ENCODE peak calls at places on chromosome 5, in eight cellular contexts. V is Calu3; H is CD8-positive, alpha-beta memory T cell; T is cardiac fibroblast; P is RWPE1; R is D341Med; W is memory B cell; L is HS-5. M is an unnamed sample.
A peak's percentile ranks its signal among the peaks of the same experiment; 100 is the strongest.

GRCh38 chr5:68126871-68127270 is 88.7 kb upstream of the PIK3R1 start:
- DNase-seq in V (no peak), H (no peak), T (no peak), P (no peak), R (no peak), W (no peak), L (no peak), M (no peak)

GRCh38 chr5:1562599-1562998 is 38.8 kb upstream of the LPCAT1 start:
- DNase-seq in V (no peak), H (no peak), T (no peak), P (no peak), R (no peak), W (no peak), L (no peak), M (no peak)

GRCh38 chr5:93580387-93581100 is 475 bp downstream of the NR2F1-AS1 start:
- DNase-seq in V (peak; percentile 37), H (no peak), T (peak; percentile 60), P (peak; percentile 31), R (no peak), W (no peak), L (peak; percentile 28), M (peak; percentile 45)

GRCh38 chr5:83036991-83037390 is 40.2 kb downstream of the TMEM167A start:
- DNase-seq in V (no peak), H (no peak), T (peak; percentile 18), P (no peak), R (no peak), W (no peak), L (no peak), M (no peak)

GRCh38 chr5:132181011-132181629 is 46.5 kb downstream of the P4HA2 start:
- DNase-seq in V (no peak), H (no peak), T (no peak), P (no peak), R (no peak), W (no peak), L (no peak), M (no peak)

GRCh38 chr5:98144710-98145109 is 628.8 kb upstream of the RGMB start:
- DNase-seq in V (no peak), H (no peak), T (no peak), P (peak; percentile 73), R (no peak), W (no peak), L (no peak), M (no peak)

GRCh38 chr5:122951658-122952057 is 84.9 kb downstream of the PPIC start:
- DNase-seq in V (no peak), H (no peak), T (no peak), P (no peak), R (no peak), W (no peak), L (no peak), M (no peak)

GRCh38 chr5:8864053-8864452 is 681.8 kb downstream of the SEMA5A start:
- DNase-seq in V (peak; percentile 18), H (no peak), T (peak; percentile 26), P (peak; percentile 11), R (no peak), W (no peak), L (no peak), M (peak; percentile 15)

GRCh38 chr5:131022811-131023210 is 142.2 kb downstream of the HINT1 start:
- DNase-seq in V (no peak), H (no peak), T (no peak), P (no peak), R (no peak), W (no peak), L (no peak), M (no peak)

GRCh38 chr5:14039063-14039462 is 94.6 kb upstream of the DNAH5 start:
- DNase-seq in V (peak; percentile 66), H (no peak), T (peak; percentile 34), P (no peak), R (no peak), W (no peak), L (peak; percentile 88), M (peak; percentile 20)

GRCh38 chr5:132747064-132747692 is at the start of gene CCNI2:
- DNase-seq in V (peak; percentile 68), H (peak; percentile 63), T (no peak), P (peak; percentile 53), R (peak; percentile 52), W (peak; percentile 52), L (no peak), M (no peak)

GRCh38 chr5:1800470-1801060 is 642 bp upstream of the NDUFS6 start:
- DNase-seq in V (no peak), H (peak; percentile 38), T (peak; percentile 12), P (no peak), R (no peak), W (peak; percentile 25), L (no peak), M (no peak)

GRCh38 chr5:173281910-173282309 is 46.3 kb downstream of the STC2 start:
- DNase-seq in V (peak; percentile 35), H (no peak), T (peak; percentile 54), P (no peak), R (peak; percentile 56), W (no peak), L (no peak), M (peak; percentile 39)

GRCh38 chr5:38208782-38209378 is 49.5 kb upstream of the EGFLAM start:
- DNase-seq in V (peak; percentile 40), H (no peak), T (peak; percentile 54), P (peak; percentile 58), R (peak; percentile 77), W (no peak), L (peak; percentile 18), M (peak; percentile 39)

GRCh38 chr5:168409601-168410458 is 76.4 kb upstream of the RARS1 start:
- DNase-seq in V (no peak), H (no peak), T (peak; percentile 80), P (peak; percentile 59), R (no peak), W (no peak), L (peak; percentile 54), M (peak; percentile 29)

GRCh38 chr5:139312075-139312474 is 18.5 kb downstream of the MATR3 start:
- DNase-seq in V (no peak), H (no peak), T (no peak), P (no peak), R (no peak), W (no peak), L (no peak), M (no peak)

GRCh38 chr5:135891804-135892203 is 3.8 kb downstream of the IL9 start:
- DNase-seq in V (no peak), H (no peak), T (no peak), P (no peak), R (no peak), W (no peak), L (no peak), M (no peak)

GRCh38 chr5:66741394-66741793 is 145.2 kb downstream of the MAST4 start:
- DNase-seq in V (no peak), H (no peak), T (no peak), P (no peak), R (no peak), W (no peak), L (no peak), M (no peak)

GRCh38 chr5:179595916-179596315 is 27.6 kb downstream of the HNRNPH1 start:
- DNase-seq in V (no peak), H (no peak), T (no peak), P (no peak), R (no peak), W (no peak), L (no peak), M (no peak)

GRCh38 chr5:900781-901180 is 8.1 kb downstream of the TRIP13 start:
- DNase-seq in V (no peak), H (no peak), T (no peak), P (no peak), R (no peak), W (no peak), L (no peak), M (no peak)

GRCh38 chr5:1390861-1391600 is 46.1 kb upstream of the CLPTM1L start:
- DNase-seq in V (no peak), H (no peak), T (no peak), P (no peak), R (no peak), W (no peak), L (no peak), M (no peak)

GRCh38 chr5:177314376-177315342 is 3.0 kb upstream of the MXD3 start:
- DNase-seq in V (no peak), H (no peak), T (no peak), P (no peak), R (no peak), W (no peak), L (no peak), M (no peak)

GRCh38 chr5:124193371-124193789 is 553.1 kb downstream of the ZNF608 start:
- DNase-seq in V (no peak), H (no peak), T (peak; percentile 65), P (peak; percentile 76), R (no peak), W (no peak), L (peak; percentile 52), M (no peak)

GRCh38 chr5:67205981-67206380 is 9.4 kb upstream of the CD180 start:
- DNase-seq in V (no peak), H (no peak), T (no peak), P (no peak), R (no peak), W (no peak), L (no peak), M (no peak)

GRCh38 chr5:138083702-138084101 is at the start of gene WNT8A:
- DNase-seq in V (no peak), H (no peak), T (no peak), P (no peak), R (no peak), W (no peak), L (no peak), M (no peak)

GRCh38 chr5:176658817-176659216 is 11.5 kb downstream of the TSPAN17 start:
- DNase-seq in V (peak; percentile 32), H (peak; percentile 25), T (peak; percentile 24), P (no peak), R (no peak), W (no peak), L (no peak), M (no peak)

GRCh38 chr5:157857821-157858526 is 971 bp downstream of the CLINT1 start:
- DNase-seq in V (no peak), H (peak; percentile 11), T (no peak), P (peak; percentile 51), R (no peak), W (no peak), L (no peak), M (peak; percentile 84)

GRCh38 chr5:96408276-96408777 is 24.7 kb downstream of the PCSK1 start:
- DNase-seq in V (no peak), H (no peak), T (peak; percentile 93), P (peak; percentile 98), R (no peak), W (no peak), L (peak; percentile 87), M (no peak)

GRCh38 chr5:53537711-53538110 is 22.7 kb upstream of the NDUFS4 start:
- DNase-seq in V (no peak), H (no peak), T (peak; percentile 17), P (no peak), R (no peak), W (no peak), L (no peak), M (no peak)

GRCh38 chr5:107293551-107293950 is 377.2 kb downstream of the EFNA5 start:
- DNase-seq in V (no peak), H (no peak), T (no peak), P (no peak), R (no peak), W (no peak), L (no peak), M (no peak)

GRCh38 chr5:106521701-106522100 is 1149.0 kb downstream of the EFNA5 start:
- DNase-seq in V (peak; percentile 16), H (no peak), T (peak; percentile 26), P (no peak), R (no peak), W (no peak), L (peak; percentile 43), M (no peak)

GRCh38 chr5:57113486-57113885 is 60.4 kb upstream of the GPBP1 start:
- DNase-seq in V (no peak), H (no peak), T (peak; percentile 3), P (no peak), R (no peak), W (no peak), L (no peak), M (no peak)

GRCh38 chr5:123283031-123283430 is 140.2 kb downstream of the CEP120 start:
- DNase-seq in V (no peak), H (no peak), T (peak; percentile 4), P (peak; percentile 21), R (no peak), W (no peak), L (no peak), M (no peak)

GRCh38 chr5:140182803-140183367 is 7.9 kb downstream of the CYSTM1 start:
- DNase-seq in V (peak; percentile 41), H (no peak), T (peak; percentile 79), P (no peak), R (no peak), W (no peak), L (no peak), M (no peak)